ENCODE peak calls at places on chromosomes 1 and 21, in nine cellular contexts. O is AG04450, J is GM12864, Y is foreskin keratinocyte, C is GM13976, U is H9, N is IMR-90, S is GM13977, E is Peyer's patch. A is an unnamed sample.

GRCh38 chr1:63152572-63152971 is 169.8 kb upstream of the FOXD3 start:
- DNase-seq in O (no peak), U (no peak), E (no peak), C (no peak), J (no peak), N (no peak), Y (peak), S (no peak), A (no peak)

GRCh38 chr1:24110642-24111263 is 1.2 kb downstream of the MYOM3 start:
- DNase-seq in O (no peak), N (no peak), Y (no peak), J (no peak), E (no peak), C (no peak), U (no peak), S (no peak), A (no peak)

GRCh38 chr1:31488528-31488927 is 75.5 kb downstream of the SERINC2 start:
- DNase-seq in N (peak), S (no peak), Y (no peak), J (no peak), U (no peak), E (no peak), O (no peak), C (no peak), A (no peak)

GRCh38 chr1:21313146-21313885 is 23.1 kb upstream of the ECE1 start:
- DNase-seq in U (no peak), Y (no peak), S (no peak), J (no peak), E (no peak), C (no peak), N (peak), O (no peak), A (peak)

GRCh38 chr1:157310401-157310800 is 172.2 kb upstream of the ETV3 start:
- DNase-seq in Y (no peak), U (peak), S (no peak), E (no peak), J (no peak), C (no peak), O (no peak), N (no peak), A (no peak)

GRCh38 chr1:23567996-23568607 is 8.8 kb upstream of the ID3 start:
- DNase-seq in O (no peak), Y (no peak), S (no peak), N (no peak), U (peak), J (no peak), C (no peak), E (no peak), A (no peak)

GRCh38 chr21:46323227-46323709 is 402 bp downstream of the C21orf58 start:
- DNase-seq in J (no peak), O (no peak), S (no peak), N (no peak), E (no peak), C (no peak), U (no peak), Y (no peak), A (peak)

GRCh38 chr1:111988743-111989453 is 570 bp downstream of the KCND3 start:
- DNase-seq in J (no peak), Y (no peak), U (peak), E (no peak), C (no peak), O (no peak), S (no peak), N (no peak), A (no peak)

GRCh38 chr1:117312453-117313138 is 54.7 kb upstream of the MAN1A2 start:
- DNase-seq in J (peak), O (peak), Y (peak), E (no peak), C (peak), U (no peak), S (peak), N (peak), A (peak)

GRCh38 chr1:20617157-20617487 is 16.1 kb upstream of the PINK1 start:
- DNase-seq in N (no peak), S (no peak), U (no peak), J (no peak), E (no peak), Y (no peak), C (no peak), O (no peak), A (no peak)

GRCh38 chr21:39696620-39697019 is 48.4 kb upstream of the IGSF5 start:
- DNase-seq in N (no peak), C (no peak), Y (no peak), E (no peak), U (peak), J (no peak), O (no peak), S (no peak), A (no peak)

GRCh38 chr21:20999567-21000169 is 1.5 kb downstream of the NCAM2 start:
- DNase-seq in N (peak), E (no peak), C (peak), S (peak), U (peak), O (no peak), Y (peak), J (no peak), A (peak)
- TF ChIP-seq CTCF in N (peak), E (peak), C (peak), S (peak), U (peak), O (peak), Y (peak), J (peak), A (peak)

GRCh38 chr1:226201029-226201593 is 14.6 kb upstream of the ACBD3 start:
- DNase-seq in C (peak), Y (no peak), E (no peak), U (peak), S (peak), O (no peak), N (peak), J (no peak), A (peak)
- TF ChIP-seq CTCF in C (peak), Y (peak), E (no peak), U (peak), S (peak), O (peak), N (peak), J (peak), A (peak)

GRCh38 chr1:201285846-201286245 is 2.5 kb downstream of the PKP1 start:
- DNase-seq in C (no peak), S (no peak), O (no peak), Y (no peak), U (no peak), E (no peak), J (no peak), N (no peak), A (no peak)

GRCh38 chr1:201290551-201290950 is 7.2 kb downstream of the PKP1 start:
- DNase-seq in E (no peak), S (no peak), C (no peak), N (no peak), Y (no peak), U (no peak), O (no peak), J (no peak), A (no peak)

GRCh38 chr1:201288007-201288406 is 4.7 kb downstream of the PKP1 start:
- DNase-seq in Y (peak), C (no peak), N (no peak), S (no peak), J (no peak), E (no peak), O (no peak), U (no peak), A (no peak)

GRCh38 chr1:201286445-201286844 is 3.1 kb downstream of the PKP1 start:
- DNase-seq in N (no peak), Y (no peak), J (no peak), C (no peak), E (no peak), S (no peak), U (no peak), O (no peak), A (no peak)

DNA sequence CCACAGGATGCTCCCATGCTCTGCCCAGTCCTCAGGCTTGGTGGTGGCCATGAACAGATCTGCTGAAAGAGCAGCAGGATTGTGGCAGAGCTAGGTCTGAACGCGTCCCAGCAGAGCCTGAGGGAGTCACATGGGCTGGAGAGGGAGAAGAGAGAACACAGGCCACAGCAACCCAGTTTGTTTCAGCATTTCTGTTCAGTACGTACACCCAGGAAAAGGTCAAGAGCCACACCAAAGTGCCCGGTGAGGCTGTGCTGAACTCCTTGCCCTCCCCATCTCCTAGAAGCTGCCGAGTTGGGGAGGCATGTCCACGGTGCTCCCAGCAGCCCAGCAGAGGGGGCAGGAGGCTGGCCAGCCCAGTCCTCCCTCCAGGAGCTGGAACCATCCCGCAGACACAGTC is 5.5 kb downstream of the PKP1 start:
- DNase-seq in O (no peak), S (no peak), J (no peak), E (no peak), C (no peak), Y (peak), N (no peak), U (no peak), A (no peak)
- TF ChIP-seq CTCF in O (no peak), S (no peak), J (no peak), E (no peak), C (no peak), Y (peak), N (no peak), U (no peak), A (no peak)

GRCh38 chr1:16012590-16013219 is 5.1 kb downstream of the HSPB7 start:
- DNase-seq in U (peak), Y (peak), E (peak), C (peak), O (no peak), J (no peak), S (peak), N (peak), A (peak)

GRCh38 chr1:16013908-16014258 is 4.0 kb downstream of the HSPB7 start:
- DNase-seq in N (no peak), E (no peak), O (no peak), C (no peak), U (no peak), Y (no peak), J (no peak), S (no peak), A (no peak)

GRCh38 chr1:16011936-16012589 is 5.8 kb downstream of the HSPB7 start:
- DNase-seq in Y (no peak), N (no peak), C (no peak), O (no peak), S (no peak), J (no peak), U (no peak), E (no peak), A (no peak)

GRCh38 chr1:16014509-16015482 is 3.0 kb downstream of the HSPB7 start:
- DNase-seq in S (no peak), E (no peak), C (no peak), J (no peak), O (no peak), U (no peak), Y (no peak), N (no peak), A (no peak)

DNA sequence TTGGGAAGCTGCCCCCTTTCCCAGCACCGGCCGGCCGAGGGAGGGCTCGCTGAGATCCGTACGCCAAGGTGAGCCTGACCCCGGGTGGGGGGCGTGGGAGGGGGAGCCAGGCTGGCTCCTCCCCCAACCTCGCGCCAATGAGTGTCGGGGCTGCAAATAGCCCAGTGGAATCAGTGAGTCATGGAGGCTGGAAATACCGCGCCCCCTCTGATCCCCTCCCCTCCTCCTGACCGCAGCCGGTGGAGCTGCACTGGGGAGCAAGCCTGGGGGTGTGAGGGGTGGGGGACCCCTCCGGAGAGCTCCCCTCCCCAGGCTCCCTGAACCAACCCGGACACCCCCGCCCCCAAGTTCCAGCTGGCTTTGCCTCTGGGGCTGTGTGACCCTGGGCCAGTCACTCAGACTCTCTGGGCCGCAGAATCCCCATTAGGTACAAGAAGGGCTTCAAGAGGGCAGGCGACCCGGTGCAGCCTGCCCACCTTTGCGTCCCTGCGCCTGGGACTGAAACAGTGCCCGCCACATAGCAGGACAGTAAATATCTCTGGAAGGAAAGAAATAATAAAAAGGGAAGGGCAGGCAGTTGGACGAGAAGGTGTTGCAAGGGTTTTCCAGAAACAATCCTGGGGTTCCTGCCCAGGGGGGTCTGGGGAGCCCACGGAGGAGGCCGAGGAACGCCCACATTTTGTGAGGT is 4.5 kb downstream of the HSPB7 start:
- DNase-seq in J (no peak), E (peak), Y (peak), S (peak), U (peak), N (peak), C (peak), O (no peak), A (peak)
- TF ChIP-seq CTCF in J (no peak), E (no peak), Y (no peak), S (no peak), U (no peak), N (no peak), C (no peak), O (no peak), A (no peak)

GRCh38 chr1:203475012-203475981 is at the start of gene PRELP:
- DNase-seq in U (peak), E (no peak), O (no peak), J (no peak), N (peak), Y (no peak), S (no peak), C (no peak), A (no peak)
- TF ChIP-seq CTCF in U (peak), E (no peak), O (peak), J (no peak), N (no peak), Y (peak), S (no peak), C (no peak), A (no peak)

GRCh38 chr1:27719286-27720251 is 6.2 kb upstream of the FAM76A start:
- DNase-seq in U (no peak), N (peak), C (no peak), O (no peak), E (no peak), S (no peak), J (no peak), Y (peak), A (peak)
- TF ChIP-seq CTCF in U (no peak), N (peak), C (no peak), O (peak), E (no peak), S (peak), J (peak), Y (peak), A (peak)

GRCh38 chr1:114026797-114027196 is 47.5 kb downstream of the OLFML3 start:
- DNase-seq in J (no peak), N (peak), C (no peak), U (no peak), S (no peak), E (no peak), Y (no peak), O (no peak), A (no peak)
- TF ChIP-seq CTCF in J (no peak), N (no peak), C (no peak), U (no peak), S (no peak), E (no peak), Y (no peak), O (no peak), A (no peak)

GRCh38 chr1:109914587-109915240 is 4.1 kb downstream of the CSF1 start:
- DNase-seq in Y (no peak), E (no peak), U (no peak), N (peak), C (no peak), S (no peak), J (no peak), O (no peak), A (peak)

GRCh38 chr1:109917429-109918076 is 6.9 kb downstream of the CSF1 start:
- DNase-seq in C (no peak), S (no peak), J (no peak), U (no peak), N (peak), Y (no peak), O (no peak), E (no peak), A (no peak)

GRCh38 chr1:109918671-109919070 is 8.0 kb downstream of the CSF1 start:
- DNase-seq in E (no peak), J (no peak), N (no peak), S (no peak), C (no peak), O (no peak), U (no peak), Y (no peak), A (no peak)

GRCh38 chr1:109919271-109919670 is 8.6 kb downstream of the CSF1 start:
- DNase-seq in N (no peak), O (no peak), E (no peak), U (no peak), S (no peak), Y (no peak), C (no peak), J (no peak), A (no peak)

DNA sequence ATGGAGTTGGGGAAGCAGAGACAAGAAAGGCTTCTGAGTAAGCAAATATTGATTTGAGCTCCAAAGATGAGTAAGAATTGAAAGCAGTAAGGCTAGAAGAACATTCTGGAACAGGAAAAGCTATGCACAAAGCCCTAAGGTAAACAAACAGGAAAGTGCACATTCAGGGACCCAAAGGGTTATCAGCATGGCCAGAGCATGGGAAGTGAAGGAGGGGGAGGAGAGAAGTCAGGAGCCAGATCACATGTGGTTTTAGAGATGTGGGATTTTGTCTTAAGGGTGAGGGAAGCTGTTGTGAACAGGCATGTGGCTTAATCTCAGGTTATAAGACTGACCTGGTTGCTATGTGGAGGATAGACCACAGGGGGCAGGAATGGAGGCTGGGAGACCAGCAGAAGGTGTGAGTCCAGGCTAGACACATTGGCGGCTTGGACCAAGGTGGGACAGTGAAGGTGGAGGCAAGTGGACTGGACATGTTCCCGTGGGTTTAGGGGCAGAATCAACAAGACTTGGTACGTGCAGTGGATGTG is 7.5 kb downstream of the CSF1 start:
- DNase-seq in N (no peak), O (no peak), C (no peak), U (no peak), E (no peak), S (no peak), J (no peak), Y (no peak), A (no peak)
- TF ChIP-seq CTCF in N (no peak), O (peak), C (no peak), U (peak), E (peak), S (peak), J (peak), Y (peak), A (no peak)

DNA sequence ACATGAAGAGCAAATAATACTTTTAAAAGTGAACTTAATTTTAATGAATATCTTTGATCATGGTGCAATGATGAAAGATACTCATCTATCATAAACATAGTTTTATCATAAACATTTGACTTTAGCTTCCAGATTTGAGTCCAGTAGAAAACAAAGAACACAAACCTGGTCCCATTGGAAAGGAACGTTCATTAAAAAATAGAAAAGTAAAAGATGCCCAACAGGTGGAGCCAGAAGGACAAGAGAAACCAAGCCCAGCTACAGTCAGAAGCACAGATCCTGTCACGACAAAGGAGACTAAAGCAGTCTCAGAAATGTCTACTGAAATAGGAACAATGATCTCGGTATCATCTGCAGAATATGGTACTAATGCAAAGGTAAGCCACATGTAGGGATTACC is 55.6 kb upstream of the MYOCOS start:
- DNase-seq in N (no peak), C (no peak), U (no peak), S (no peak), E (no peak), O (no peak), Y (no peak), J (no peak), A (peak)
- TF ChIP-seq CTCF in N (no peak), C (no peak), U (peak), S (peak), E (no peak), O (peak), Y (peak), J (no peak), A (peak)

DNA sequence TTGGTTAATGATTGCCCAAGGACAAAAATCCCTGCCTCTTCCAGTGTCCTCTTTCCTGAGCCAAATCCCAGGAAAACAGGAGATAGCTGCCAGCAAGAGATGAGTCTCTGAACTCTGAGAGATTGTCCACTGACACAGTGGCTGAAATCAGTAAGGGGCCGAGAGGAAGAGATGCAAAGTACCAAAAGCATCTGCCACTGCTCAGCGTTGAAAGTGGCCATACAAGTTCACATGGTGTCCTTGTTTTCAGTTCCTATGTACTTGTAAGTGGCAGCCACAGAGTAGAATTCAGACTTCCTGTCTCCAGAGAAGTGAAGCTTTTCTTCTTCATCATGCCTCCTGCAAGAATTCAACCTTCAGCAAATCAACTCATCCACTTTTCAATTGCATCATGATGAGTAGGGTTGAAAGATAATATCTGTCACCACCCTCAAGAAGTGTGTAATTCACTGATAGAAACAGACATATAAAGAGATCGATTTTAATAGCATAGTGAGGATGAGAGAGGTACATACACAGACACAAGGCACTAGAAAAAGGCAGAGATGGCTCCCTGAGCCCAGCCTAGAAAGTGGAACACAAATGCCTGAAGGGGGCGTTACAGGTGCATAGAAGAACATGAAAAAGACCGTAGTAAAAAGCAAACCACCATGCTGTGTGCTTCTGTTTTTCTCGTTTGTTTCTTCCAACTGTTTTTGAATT is 185.8 kb downstream of the MRPL39 start:
- DNase-seq in O (peak), U (peak), J (peak), Y (peak), C (no peak), S (peak), N (peak), E (peak), A (peak)
- TF ChIP-seq CTCF in O (peak), U (peak), J (peak), Y (peak), C (peak), S (peak), N (peak), E (peak), A (peak)

A was measured in cardiac fibroblast.